ENCODE peak calls at places on chromosome 6, in four cellular contexts. D, K, M and W are unnamed samples.

GRCh38 chr6:163355471-163355991 is 59.0 kb upstream of the QKI start:
- DNase-seq in D (peak; percentile 36), K (no peak), M (no peak), W (peak; percentile 49)

GRCh38 chr6:7914991-7915789 is 4.6 kb upstream of the TXNDC5 start:
- DNase-seq in D (no peak), K (no peak), M (no peak), W (no peak)

GRCh38 chr6:62519574-62519973 is 233.5 kb upstream of the KHDRBS2 start:
- DNase-seq in D (no peak), K (no peak), M (no peak), W (no peak)

GRCh38 chr6:82712826-82713225 is 349.2 kb downstream of the TPBG start:
- DNase-seq in D (peak; percentile 12), K (no peak), M (no peak), W (no peak)

GRCh38 chr6:163945813-163946212 is 531.3 kb downstream of the QKI start:
- DNase-seq in D (no peak), K (no peak), M (no peak), W (no peak)

GRCh38 chr6:24719125-24719931 is at the start of gene C6orf62:
- DNase-seq in D (peak; percentile 35), K (peak; percentile 45), M (peak; percentile 41), W (peak; percentile 33)

GRCh38 chr6:5671162-5671561 is 335.6 kb downstream of the NRN1 start:
- DNase-seq in D (no peak), K (no peak), M (no peak), W (peak; percentile 17)

GRCh38 chr6:82183642-82184282 is 63.8 kb downstream of the IBTK start:
- DNase-seq in D (peak; percentile 13), K (no peak), M (no peak), W (no peak)

GRCh38 chr6:53979468-53980067 is 131.7 kb upstream of the MLIP start:
- DNase-seq in D (peak; percentile 23), K (peak; percentile 60), M (no peak), W (peak; percentile 30)

GRCh38 chr6:17394192-17394611 is 807 bp downstream of the CAP2 start:
- DNase-seq in D (no peak), K (peak; percentile 72), M (peak; percentile 51), W (peak; percentile 25)

GRCh38 chr6:30287139-30287538 is 39.6 kb upstream of the TRIM39 start:
- DNase-seq in D (no peak), K (no peak), M (no peak), W (no peak)

GRCh38 chr6:30283761-30284160 is 43.0 kb upstream of the TRIM39 start:
- DNase-seq in D (no peak), K (no peak), M (no peak), W (no peak)

GRCh38 chr6:30282522-30282921 is 44.2 kb upstream of the TRIM39 start:
- DNase-seq in D (no peak), K (no peak), M (no peak), W (no peak)
- H3K9me3 ChIP-seq in D (peaks cover 49% of the 10 kb centered on the region), K (peaks cover 77% of the 10 kb centered on the region), M (peaks cover 66% of the 10 kb centered on the region), W (peaks cover 4% of the 10 kb centered on the region)

GRCh38 chr6:35804996-35805736 is at the start of gene LHFPL5:
- DNase-seq in D (peak; percentile 95), K (peak; percentile 92), M (peak; percentile 34), W (peak; percentile 60)
- H3K4me3 ChIP-seq in D (peak within 1 kb of the TSS; percentile 43), K (peak within 1 kb of the TSS; percentile 49), M (no peak within 1 kb of the TSS), W (no peak within 1 kb of the TSS)

GRCh38 chr6:149384464-149384863 is 15.6 kb upstream of the SUMO4 start:
- DNase-seq in D (no peak), K (no peak), M (no peak), W (no peak)
- H3K9me3 ChIP-seq in D (no peaks in the 10 kb centered on the region), K (no peaks in the 10 kb centered on the region), M (no peaks in the 10 kb centered on the region), W (no peaks in the 10 kb centered on the region)

GRCh38 chr6:158816329-158816728 is 2.8 kb downstream of the EZR start:
- DNase-seq in D (no peak), K (peak; percentile 52), M (no peak), W (peak; percentile 34)
- H3K4me3 ChIP-seq in D (no peak overlapping the region), K (peak overlapping the region; percentile 70), M (no peak overlapping the region), W (peak overlapping the region; percentile 98)

GRCh38 chr6:23563329-23563728 is 562.7 kb upstream of the NRSN1 start:
- DNase-seq in D (no peak), K (no peak), M (no peak), W (no peak)
- H3K9me3 ChIP-seq in D (no peaks in the 10 kb centered on the region), K (no peaks in the 10 kb centered on the region), M (peaks cover 7% of the 10 kb centered on the region), W (no peaks in the 10 kb centered on the region)

GRCh38 chr6:142296975-142297604 is 4.7 kb upstream of the ADGRG6 start:
- DNase-seq in D (no peak), K (no peak), M (no peak), W (no peak)
- H3K4me3 ChIP-seq in D (no peak overlapping the region), K (no peak overlapping the region), M (no peak overlapping the region), W (no peak overlapping the region)

DNA sequence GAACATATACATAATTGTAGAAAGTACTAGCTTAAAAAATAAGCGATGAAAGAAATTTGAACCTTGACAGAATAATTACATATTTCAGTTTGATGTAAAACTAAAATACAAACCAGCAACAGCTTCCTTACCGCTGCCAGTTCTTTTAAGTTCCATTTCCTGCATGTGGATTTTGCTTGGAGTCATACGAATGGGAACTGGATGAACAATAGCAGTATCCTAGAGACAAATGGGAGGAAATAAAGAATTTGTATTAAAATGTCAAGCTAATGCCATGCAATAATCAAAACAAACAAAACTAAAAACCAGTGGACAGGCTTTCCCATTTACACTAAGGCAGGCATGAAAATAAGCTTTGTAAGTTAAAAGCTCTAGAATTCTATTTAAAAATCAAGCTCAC is 67.1 kb downstream of the REPS1 start:
- DNase-seq in D (no peak), K (no peak), M (no peak), W (no peak)
- H3K9me3 ChIP-seq in D (no peaks in the 10 kb centered on the region), K (no peaks in the 10 kb centered on the region), M (no peaks in the 10 kb centered on the region), W (no peaks in the 10 kb centered on the region)